ENCODE peak calls at places on chromosome 7, in five cellular contexts. V, L, W, Q and Z are unnamed samples.

GRCh38 chr7:125154930-125155329 is 225.3 kb upstream of the POT1 start:
- DNase-seq in V (no peak), L (no peak), W (no peak), Q (no peak), Z (no peak)

GRCh38 chr7:983182-984071 is 446 bp downstream of the CYP2W1 start:
- DNase-seq in V (no peak), L (no peak), W (no peak), Q (no peak), Z (no peak)

GRCh38 chr7:149220534-149220933 is 18.9 kb upstream of the ZNF212 start:
- DNase-seq in V (no peak), L (no peak), W (no peak), Q (no peak), Z (no peak)

GRCh38 chr7:29127527-29127926 is 18.8 kb downstream of the CPVL start:
- DNase-seq in V (no peak), L (no peak), W (no peak), Q (no peak), Z (no peak)

GRCh38 chr7:129222064-129222463 is 2.8 kb upstream of the AHCYL2 start:
- DNase-seq in V (no peak), L (no peak), W (no peak), Q (no peak), Z (no peak)

GRCh38 chr7:117094457-117094856 is 141.2 kb downstream of the ST7 start:
- DNase-seq in V (no peak), L (no peak), W (no peak), Q (no peak), Z (no peak)

GRCh38 chr7:95999481-95999880 is 227.1 kb downstream of the DYNC1I1 start:
- DNase-seq in V (no peak), L (no peak), W (no peak), Q (no peak), Z (no peak)

GRCh38 chr7:76011437-76011836 is 17.0 kb upstream of the TMEM120A start:
- DNase-seq in V (no peak), L (peak; percentile 18), W (no peak), Q (no peak), Z (no peak)

GRCh38 chr7:70733115-70733514 is 398.8 kb upstream of the GALNT17 start:
- DNase-seq in V (no peak), L (no peak), W (no peak), Q (no peak), Z (no peak)

GRCh38 chr7:1113548-1113885 is 25.6 kb downstream of the GPER1 start:
- DNase-seq in V (no peak), L (no peak), W (no peak), Q (no peak), Z (no peak)

GRCh38 chr7:16420649-16421332 is 547 bp downstream of the CRPPA start:
- DNase-seq in V (peak; percentile 90), L (peak; percentile 92), W (peak; percentile 67), Q (peak; percentile 70), Z (peak; percentile 75)

GRCh38 chr7:30159698-30160143 is 24.9 kb downstream of the MTURN start:
- DNase-seq in V (peak; percentile 27), L (peak; percentile 54), W (no peak), Q (no peak), Z (no peak)

GRCh38 chr7:46713868-46714596 is 793.0 kb upstream of the IGFBP3 start:
- DNase-seq in V (no peak), L (peak; percentile 90), W (no peak), Q (no peak), Z (no peak)